ENCODE peak calls at places on chromosomes 2 and 18, in nine cellular contexts. V, D, S, G, U, M, L, A and T are unnamed samples. For H3K9me3, the result is how much of the 10 kb centered on the place peaks cover.

GRCh38 chr2:88187038-88187676 is 17.0 kb downstream of the THNSL2 start:
- DNase-seq in D (peak), A (peak), G (no peak), L (no peak), M (peak), S (no peak), V (peak), U (peak), T (no peak)

GRCh38 chr2:233183869-233184418 is 67.5 kb upstream of the ATG16L1 start:
- DNase-seq in D (no peak), A (no peak), S (no peak), V (no peak), U (no peak), L (no peak), M (no peak), G (no peak), T (no peak)

GRCh38 chr2:42386684-42387083 is 25.7 kb upstream of the COX7A2L start:
- DNase-seq in V (no peak), D (peak), L (no peak), U (no peak), S (no peak), M (peak), A (no peak), G (no peak), T (no peak)

GRCh38 chr2:241507430-241508239 is 749 bp downstream of the STK25 start:
- DNase-seq in U (peak), M (no peak), G (peak), A (peak), D (peak), S (no peak), L (peak), V (peak), T (peak)

GRCh38 chr18:711693-712400 is 583 bp downstream of the ENOSF1 start:
- DNase-seq in L (peak), M (peak), V (peak), S (no peak), D (peak), G (peak), U (peak), A (peak), T (no peak)

GRCh38 chr2:71884303-71885042 is 263.2 kb downstream of the CYP26B1 start:
- DNase-seq in A (peak), M (no peak), G (no peak), D (no peak), S (no peak), V (no peak), U (no peak), L (no peak), T (no peak)

GRCh38 chr2:33321236-33321731 is 155.2 kb upstream of the RASGRP3 start:
- DNase-seq in A (peak), U (no peak), M (no peak), L (no peak), S (no peak), V (no peak), G (no peak), D (no peak), T (no peak)

GRCh38 chr18:27004056-27004829 is 138.7 kb upstream of the AQP4 start:
- DNase-seq in U (no peak), G (no peak), D (peak), V (no peak), S (no peak), M (no peak), A (no peak), L (no peak), T (no peak)

GRCh38 chr18:43893001-43893637 is 615.8 kb upstream of the SYT4 start:
- DNase-seq in A (peak), V (no peak), U (peak), S (no peak), L (no peak), D (no peak), M (no peak), G (no peak), T (no peak)
- H3K9me3 ChIP-seq in A (under half), V (under half), U (under half), S (under half), L (under half), D (under half), M (under half), G (under half), T (under half)

GRCh38 chr2:236282406-236282805 is 18.2 kb upstream of the ASB18 start:
- DNase-seq in V (no peak), A (no peak), S (no peak), D (no peak), G (no peak), L (no peak), U (no peak), M (no peak), T (no peak)
- H3K9me3 ChIP-seq in V (under half), A (under half), S (under half), D (under half), G (under half), L (under half), U (under half), M (under half), T (under half)

GRCh38 chr18:4871197-4871596 is 325.9 kb downstream of the AKAIN1 start:
- DNase-seq in V (no peak), G (no peak), L (no peak), D (no peak), U (no peak), A (no peak), S (no peak), M (no peak), T (no peak)
- H3K9me3 ChIP-seq in V (half or more), G (under half), L (under half), D (under half), U (under half), A (under half), S (under half), M (under half), T (under half)

DNA sequence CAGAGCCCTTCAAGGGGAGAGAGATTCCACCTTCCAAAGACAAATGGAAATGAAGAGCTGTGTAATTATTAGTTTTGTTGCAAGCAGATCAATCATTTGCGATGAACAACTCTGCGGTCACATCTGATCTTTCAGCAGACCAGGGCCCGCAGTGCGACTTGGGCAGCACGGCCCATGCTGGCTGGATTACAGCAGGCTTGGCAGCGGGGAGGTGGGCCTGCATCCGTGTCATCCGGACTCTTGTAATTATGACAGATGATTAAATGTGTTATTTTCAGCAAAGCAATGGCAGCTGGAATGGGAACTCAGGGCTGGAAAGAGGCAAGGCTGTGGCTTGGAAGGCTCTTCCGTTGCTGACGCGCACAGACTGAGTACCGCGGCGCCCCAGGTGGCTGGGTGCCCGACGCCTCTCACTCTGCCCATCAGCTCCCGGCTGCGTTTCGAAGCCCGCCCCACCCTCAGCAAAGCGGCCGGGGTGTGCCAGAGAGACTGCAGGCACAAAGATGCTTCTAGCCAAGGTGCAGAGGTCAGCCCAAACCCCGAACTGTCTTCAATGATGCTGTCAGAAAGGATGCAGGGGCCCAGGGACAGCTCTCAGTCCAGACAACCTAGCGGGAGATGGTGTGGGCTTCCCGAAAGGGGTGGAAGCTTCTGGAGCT is 397.4 kb upstream of the SALL3 start:
- DNase-seq in S (no peak), D (no peak), M (no peak), G (no peak), A (no peak), V (no peak), L (no peak), U (no peak), T (no peak)
- H3K9me3 ChIP-seq in S (under half), D (under half), M (under half), G (under half), A (under half), V (under half), L (under half), U (under half), T (under half)

GRCh38 chr18:14784133-14784532 is 36.2 kb downstream of the ANKRD30B start:
- DNase-seq in D (no peak), G (no peak), M (no peak), A (no peak), U (no peak), S (no peak), L (no peak), V (no peak), T (no peak)

DNA sequence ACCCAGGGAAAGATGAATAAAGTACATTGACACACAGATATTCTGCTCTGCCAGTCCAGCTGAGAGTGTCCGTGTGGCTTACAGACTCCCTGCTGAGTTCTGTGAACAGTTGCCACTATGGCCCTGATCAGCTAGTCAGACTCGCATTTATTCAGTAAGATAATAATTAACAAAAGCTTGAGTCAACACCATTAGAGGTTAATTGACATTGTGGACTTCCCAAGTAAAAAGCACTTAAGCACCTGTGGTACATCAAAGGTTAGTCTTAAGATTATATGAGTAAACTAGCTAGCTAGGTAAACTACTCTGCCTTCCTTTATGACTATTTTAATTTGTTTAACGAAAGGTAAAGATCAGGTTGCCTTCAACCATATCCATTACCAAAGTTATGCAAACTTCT is 33.7 kb downstream of the ANKRD30B start:
- DNase-seq in M (no peak), L (no peak), G (no peak), A (no peak), V (no peak), D (no peak), S (no peak), U (no peak), T (no peak)
- H3K9me3 ChIP-seq in M (under half), L (under half), G (under half), A (under half), V (under half), D (under half), S (under half), U (under half), T (under half)

DNA sequence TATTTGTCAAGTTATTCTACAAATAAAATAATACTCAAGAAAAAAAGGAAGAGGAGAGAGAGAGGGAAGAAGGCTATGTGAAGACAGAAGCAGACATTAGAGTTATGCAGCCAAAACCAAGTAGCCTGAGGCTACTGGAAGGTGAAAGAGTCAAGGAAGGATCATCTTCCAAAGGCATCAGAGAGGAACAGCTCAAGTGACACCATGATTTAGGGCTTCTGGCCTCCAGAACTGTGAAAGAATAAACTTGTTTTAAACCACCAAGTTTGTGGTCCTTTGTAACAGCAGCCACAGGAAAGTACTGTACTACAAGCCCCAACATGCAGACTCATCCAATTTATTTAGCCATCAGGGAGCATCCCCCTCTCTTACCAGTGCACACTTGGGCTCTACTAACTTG is 788.5 kb upstream of the LRRTM1 start:
- DNase-seq in U (no peak), G (no peak), V (no peak), S (no peak), L (no peak), A (no peak), D (no peak), M (no peak), T (no peak)
- H3K9me3 ChIP-seq in U (under half), G (under half), V (under half), S (under half), L (under half), A (under half), D (under half), M (under half), T (under half)

GRCh38 chr2:105919191-105919811 is 174.6 kb downstream of the NCK2 start:
- DNase-seq in A (peak), U (no peak), V (peak), D (no peak), L (peak), M (peak), G (no peak), S (no peak), T (no peak)

GRCh38 chr2:105919826-105920225 is 175.1 kb downstream of the NCK2 start:
- DNase-seq in G (no peak), A (peak), D (peak), L (peak), V (no peak), U (peak), S (no peak), M (peak), T (peak)

GRCh38 chr2:105917688-105918087 is 173.0 kb downstream of the NCK2 start:
- DNase-seq in S (no peak), M (no peak), A (no peak), G (no peak), D (no peak), U (no peak), L (no peak), V (no peak), T (no peak)

GRCh38 chr2:105915005-105915558 is 170.4 kb downstream of the NCK2 start:
- DNase-seq in M (no peak), L (peak), U (no peak), A (no peak), D (peak), S (no peak), G (no peak), V (no peak), T (no peak)

GRCh38 chr2:105917216-105917615 is 172.5 kb downstream of the NCK2 start:
- DNase-seq in S (no peak), G (no peak), M (no peak), D (no peak), U (no peak), A (peak), V (no peak), L (no peak), T (no peak)
- H3K9me3 ChIP-seq in S (under half), G (under half), M (under half), D (under half), U (under half), A (under half), V (under half), L (under half), T (under half)

DNA sequence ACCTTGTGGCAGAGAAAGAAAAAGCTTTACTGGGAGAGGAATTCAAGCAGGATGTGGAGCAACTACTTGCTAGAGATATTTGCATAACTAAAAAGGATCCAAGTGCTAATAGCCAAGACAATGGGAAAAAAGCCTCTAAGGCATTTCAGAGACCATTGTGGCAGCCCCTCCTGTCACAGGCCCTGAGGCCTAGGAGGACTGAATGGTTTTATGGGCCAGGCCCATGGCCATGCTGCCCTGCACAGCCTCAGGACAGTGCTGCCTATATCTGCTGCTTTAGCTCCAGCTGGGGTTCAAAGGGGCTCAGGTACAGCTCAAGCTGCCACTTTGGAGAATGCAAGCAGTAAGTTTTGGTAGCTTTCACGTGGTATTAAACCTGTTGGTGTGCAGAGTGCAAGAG is 17.1 kb upstream of the MRPS5 start:
- DNase-seq in S (no peak), L (no peak), U (no peak), M (no peak), A (no peak), D (no peak), V (no peak), G (no peak), T (no peak)
- H3K9me3 ChIP-seq in S (half or more), L (under half), U (under half), M (under half), A (under half), D (under half), V (half or more), G (half or more), T (under half)

DNA sequence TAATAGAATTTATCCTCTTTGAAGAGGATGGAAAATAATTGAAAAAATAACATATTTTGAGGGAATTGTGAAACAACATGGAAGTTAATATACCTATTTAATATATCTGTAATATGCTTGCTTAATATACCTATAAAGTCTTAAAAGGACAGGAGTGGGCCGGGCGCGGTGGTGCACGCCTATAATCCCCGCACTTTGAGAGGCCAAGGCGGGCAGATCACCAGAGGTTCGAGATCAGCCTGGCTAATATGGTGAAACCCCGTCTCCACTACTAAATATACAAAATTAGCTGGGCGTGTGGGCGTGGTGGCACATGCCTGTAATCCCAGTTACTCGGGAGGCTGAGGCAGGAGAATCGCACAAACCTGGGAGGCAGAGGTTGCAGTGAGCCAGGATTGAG is 254.9 kb downstream of the TMX3 start:
- DNase-seq in A (no peak), D (no peak), S (no peak), G (no peak), L (no peak), U (no peak), V (no peak), M (no peak), T (no peak)
- H3K9me3 ChIP-seq in A (under half), D (under half), S (under half), G (under half), L (under half), U (under half), V (under half), M (under half), T (under half)

DNA sequence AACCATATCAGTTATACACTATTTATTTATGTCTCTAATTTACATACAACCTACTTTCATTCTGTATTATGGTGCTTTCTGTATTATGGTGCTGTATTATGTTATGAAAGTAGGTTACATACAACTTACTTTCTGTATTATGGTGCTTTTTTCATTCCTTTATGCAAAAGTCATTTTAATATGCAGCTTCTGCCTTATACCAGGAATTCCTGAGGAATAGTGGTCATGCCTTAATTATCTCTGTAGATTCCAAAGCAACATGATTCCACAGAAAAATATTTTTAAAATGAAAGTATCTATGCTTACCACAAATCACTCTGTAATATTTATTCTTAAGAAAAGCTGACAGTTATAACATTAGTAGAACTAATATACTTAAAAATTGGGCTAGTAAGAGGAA is 922.0 kb upstream of the NRXN1 start:
- DNase-seq in L (no peak), V (no peak), S (no peak), G (no peak), A (no peak), U (no peak), M (no peak), D (no peak), T (no peak)
- H3K9me3 ChIP-seq in L (under half), V (under half), S (under half), G (under half), A (under half), U (under half), M (under half), D (under half), T (under half)